ENCODE peak calls at places on chromosomes 16 and 17, in six cellular contexts. C is H7, F is right lobe of liver, W is fibroblast of mammary gland, P is mesendoderm, G is fibroblast of pulmonary artery. E is an unnamed sample.
A peak's percentile ranks its signal among the peaks of the same experiment; 100 is the strongest.

GRCh38 chr17:82917656-82918345 is 78.0 kb upstream of the ZNF750 start:
- DNase-seq in G (peak; percentile 26), F (no peak), W (no peak), P (peak; percentile 59), C (peak; percentile 93), E (peak; percentile 64)

GRCh38 chr17:7852919-7853692 is 1.8 kb upstream of the TMEM88 start:
- DNase-seq in P (peak; percentile 55), F (no peak), W (no peak), G (no peak), C (peak; percentile 84), E (no peak)

GRCh38 chr16:66474750-66475199 is 47.7 kb downstream of the BEAN1 start:
- DNase-seq in P (peak; percentile 38), G (no peak), W (no peak), F (no peak), C (peak; percentile 37), E (no peak)

GRCh38 chr16:75658175-75658574 is 10.6 kb downstream of the TERF2IP start:
- DNase-seq in F (no peak), G (no peak), C (no peak), P (no peak), W (no peak), E (no peak)

GRCh38 chr16:3400779-3401688 is at the start of the genes ZNF174 and ZSCAN32:
- DNase-seq in C (peak; percentile 99), F (peak; percentile 99), G (peak; percentile 99), P (peak; percentile 100), W (peak; percentile 98), E (peak; percentile 99)

GRCh38 chr16:88971371-88972097 is 5.5 kb downstream of the CBFA2T3 start:
- DNase-seq in F (no peak), P (no peak), G (no peak), C (no peak), W (no peak), E (no peak)

GRCh38 chr16:61900482-61900881 is 135.8 kb downstream of the CDH8 start:
- DNase-seq in C (no peak), F (no peak), P (no peak), W (peak; percentile 15), G (peak; percentile 53), E (peak; percentile 78)

GRCh38 chr17:16380640-16381495 is at the start of gene UBB:
- DNase-seq in W (peak; percentile 97), P (peak; percentile 99), F (peak; percentile 99), C (peak; percentile 97), G (peak; percentile 99), E (peak; percentile 99)

GRCh38 chr16:46649571-46649970 is 28.4 kb upstream of the SHCBP1 start:
- DNase-seq in F (no peak), C (no peak), G (peak; percentile 49), P (no peak), W (peak; percentile 94), E (no peak)

GRCh38 chr17:61410555-61411089 is 11.0 kb downstream of the TBX2 start:
- DNase-seq in W (peak; percentile 84), P (peak; percentile 82), G (peak; percentile 65), C (peak; percentile 95), F (peak; percentile 83), E (peak; percentile 43)

GRCh38 chr16:56451753-56452689 is 667 bp downstream of the OGFOD1 start:
- DNase-seq in F (peak; percentile 60), G (peak; percentile 31), W (peak; percentile 46), C (peak; percentile 80), P (peak; percentile 78), E (peak; percentile 55)

GRCh38 chr17:62626719-62627218 is 701 bp upstream of the MRC2 start:
- DNase-seq in F (no peak), G (peak; percentile 94), P (peak; percentile 91), W (peak; percentile 95), C (peak; percentile 97), E (peak; percentile 87)

GRCh38 chr17:77728022-77728671 is 230.4 kb upstream of the TNRC6C start:
- DNase-seq in F (no peak), P (peak; percentile 71), C (peak; percentile 66), W (peak; percentile 52), G (no peak), E (peak; percentile 80)

GRCh38 chr16:91484-91883 is 13.5 kb downstream of the MPG start:
- DNase-seq in G (peak; percentile 33), F (no peak), P (no peak), W (peak; percentile 38), C (no peak), E (no peak)

GRCh38 chr16:89241187-89242003 is 23.9 kb downstream of the ZNF778 start:
- DNase-seq in G (peak; percentile 90), F (peak; percentile 76), W (peak; percentile 79), P (peak; percentile 91), C (peak; percentile 93), E (peak; percentile 86)

GRCh38 chr16:83901101-83901500 is 2.2 kb downstream of the MLYCD start:
- DNase-seq in W (peak; percentile 17), C (no peak), G (no peak), P (no peak), F (no peak), E (peak; percentile 74)

GRCh38 chr16:27245276-27246231 is 23.0 kb downstream of the NSMCE1 start:
- DNase-seq in F (no peak), P (no peak), W (peak; percentile 98), G (peak; percentile 88), C (no peak), E (peak; percentile 97)

GRCh38 chr17:75033346-75034235 is 13.2 kb downstream of the ATP5PD start:
- DNase-seq in P (peak; percentile 97), W (peak; percentile 93), C (peak; percentile 95), F (peak; percentile 87), G (peak; percentile 90), E (peak; percentile 89)

GRCh38 chr17:75034236-75034908 is 12.4 kb downstream of the ATP5PD start:
- DNase-seq in C (peak; percentile 88), P (peak; percentile 95), W (peak; percentile 88), F (peak; percentile 85), G (peak; percentile 88), E (peak; percentile 85)

GRCh38 chr17:75032896-75033294 is 13.9 kb downstream of the ATP5PD start:
- DNase-seq in F (no peak), C (no peak), G (peak; percentile 29), W (peak; percentile 15), P (no peak), E (no peak)

GRCh38 chr17:75030161-75030560 is 16.6 kb downstream of the ATP5PD start:
- DNase-seq in W (no peak), G (no peak), P (no peak), C (no peak), F (no peak), E (no peak)

DNA sequence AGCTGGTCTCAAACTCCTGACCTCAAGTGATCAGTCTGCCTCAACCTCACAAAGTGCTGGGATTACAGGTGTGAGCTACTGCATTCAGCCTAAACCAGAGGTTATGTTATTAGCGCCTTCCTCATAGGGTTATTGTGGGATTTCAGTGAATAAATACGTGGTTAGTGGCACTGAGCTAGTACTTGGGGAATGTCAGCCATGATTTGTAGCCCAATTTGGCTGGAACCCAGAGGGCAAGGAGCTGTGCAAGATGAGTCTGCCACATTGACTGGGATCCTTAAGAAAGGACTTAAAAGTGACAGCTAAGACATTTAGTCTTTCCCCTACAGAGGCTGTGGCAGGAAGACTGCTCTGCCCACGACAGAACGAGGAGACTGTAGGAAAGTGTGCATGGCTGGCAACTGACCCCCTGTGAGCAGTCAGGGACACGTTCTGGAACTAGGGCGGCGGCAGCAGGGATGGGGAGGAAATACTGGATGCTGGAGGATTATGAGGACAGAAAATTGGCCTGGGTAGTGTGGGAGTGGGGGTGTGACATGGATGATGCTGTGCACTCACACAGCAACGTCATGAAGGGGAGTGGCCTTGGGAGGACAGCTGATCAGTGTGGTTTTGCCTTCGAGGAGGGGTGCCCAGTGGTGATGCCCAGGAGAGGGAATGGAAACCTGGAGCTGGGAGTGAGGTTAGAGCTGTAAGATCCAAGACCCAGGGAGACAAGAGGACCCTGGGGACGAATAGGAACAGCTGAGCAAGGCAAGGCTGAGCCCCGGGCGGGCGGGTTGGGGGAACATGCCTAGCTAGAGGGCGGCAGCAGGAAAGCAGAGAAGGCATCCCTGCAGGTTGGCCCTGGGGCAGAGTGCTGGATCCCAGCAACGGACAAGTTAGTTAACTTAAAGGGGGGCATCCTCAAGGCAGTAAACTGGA is 14.5 kb downstream of the ATP5PD start:
- DNase-seq in G (peak; percentile 80), P (peak; percentile 53), C (peak; percentile 68), W (peak; percentile 92), F (peak; percentile 58), E (peak; percentile 83)
- H3K4me3 ChIP-seq in G (peak overlapping the region; percentile 88), P (no peak overlapping the region), C (peak overlapping the region; percentile 15), W (peak overlapping the region; percentile 73), F (no peak overlapping the region), E (peak overlapping the region; percentile 94)

GRCh38 chr17:81040791-81041337 is 5.9 kb downstream of the BAIAP2 start:
- DNase-seq in C (peak; percentile 95), W (peak; percentile 33), F (no peak), G (no peak), P (peak; percentile 69), E (no peak)
- H3K4me3 ChIP-seq in C (no peak overlapping the region), W (no peak overlapping the region), F (no peak overlapping the region), G (no peak overlapping the region), P (no peak overlapping the region), E (no peak overlapping the region)

GRCh38 chr17:29589524-29590260 is at the start of gene GIT1:
- DNase-seq in F (peak; percentile 90), G (peak; percentile 81), C (peak; percentile 99), P (peak; percentile 91), W (peak; percentile 68), E (peak; percentile 80)

GRCh38 chr17:29588561-29589411 is 662 bp downstream of the GIT1 start:
- DNase-seq in F (no peak), C (peak; percentile 80), P (peak; percentile 62), G (peak; percentile 32), W (no peak), E (no peak)

GRCh38 chr17:29586676-29587469 is 2.6 kb downstream of the GIT1 start:
- DNase-seq in G (no peak), C (no peak), W (no peak), F (no peak), P (no peak), E (no peak)

GRCh38 chr17:29588017-29588557 is 1.4 kb downstream of the GIT1 start:
- DNase-seq in G (no peak), P (no peak), W (no peak), C (no peak), F (no peak), E (no peak)

GRCh38 chr17:29587591-29587990 is 1.9 kb downstream of the GIT1 start:
- DNase-seq in G (no peak), C (no peak), W (no peak), P (no peak), F (no peak), E (no peak)
- H3K4me3 ChIP-seq in G (peak overlapping the region; percentile 75), C (no peak overlapping the region), W (peak overlapping the region; percentile 75), P (no peak overlapping the region), F (no peak overlapping the region), E (peak overlapping the region; percentile 83)

GRCh38 chr16:53058441-53058840 is 3.6 kb downstream of the CHD9 start:
- DNase-seq in C (no peak), G (no peak), F (no peak), W (no peak), P (no peak), E (no peak)

GRCh38 chr16:53055603-53056527 is 1.1 kb downstream of the CHD9 start:
- DNase-seq in W (peak; percentile 78), P (peak; percentile 95), C (peak; percentile 65), F (no peak), G (peak; percentile 94), E (peak; percentile 62)

GRCh38 chr16:53057658-53058057 is 2.9 kb downstream of the CHD9 start:
- DNase-seq in C (no peak), W (no peak), F (no peak), G (no peak), P (no peak), E (no peak)

GRCh38 chr16:53054670-53055485 is at the start of gene CHD9:
- DNase-seq in W (peak; percentile 81), P (peak; percentile 96), F (peak; percentile 90), C (peak; percentile 94), G (peak; percentile 87), E (peak; percentile 81)

DNA sequence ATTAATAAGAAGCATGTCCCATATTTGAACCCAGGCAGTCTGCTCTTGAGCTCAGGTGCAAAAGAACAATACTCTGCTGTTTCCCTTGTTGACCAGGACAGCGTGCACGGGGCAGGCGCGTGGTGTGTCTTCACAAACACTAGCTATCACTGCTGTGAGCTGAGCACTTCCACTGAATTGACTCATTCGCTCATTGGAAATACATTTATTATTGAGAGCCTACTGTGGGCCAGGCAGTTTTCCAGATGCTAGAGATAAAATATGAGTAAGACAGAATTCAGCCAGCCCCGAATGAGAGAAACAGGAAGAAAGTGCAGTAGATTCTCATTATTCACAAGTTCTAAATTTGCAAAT is 1.7 kb downstream of the CHD9 start:
- DNase-seq in G (peak; percentile 70), W (peak; percentile 82), P (no peak), F (no peak), C (no peak), E (peak; percentile 33)
- H3K4me3 ChIP-seq in G (no peak overlapping the region), W (no peak overlapping the region), P (no peak overlapping the region), F (no peak overlapping the region), C (no peak overlapping the region), E (no peak overlapping the region)

E was measured in AG10803.